ENCODE peak calls at places on chromosomes 6 and 20, in nine cellular contexts. D, M, A, F, T, I, O, R and P are unnamed samples.

GRCh38 chr6:88653936-88654335 is 309.5 kb downstream of the RNGTT start:
- DNase-seq in D (no peak), M (no peak), A (no peak), F (no peak), T (no peak), I (no peak), O (no peak), R (no peak), P (no peak)

GRCh38 chr6:89369009-89369408 is 16.5 kb upstream of the UBE2J1 start:
- DNase-seq in D (no peak), M (no peak), A (no peak), F (peak), T (no peak), I (no peak), O (no peak), R (peak), P (no peak)

GRCh38 chr6:73263570-73263909 is 544 bp upstream of the KHDC1 start:
- DNase-seq in D (no peak), M (no peak), A (no peak), F (no peak), T (no peak), I (peak), O (no peak), R (no peak), P (no peak)

GRCh38 chr20:53829706-53830521 is 236.3 kb upstream of the ZNF217 start:
- DNase-seq in D (no peak), M (no peak), A (no peak), F (no peak), T (no peak), I (peak), O (peak), R (peak), P (peak)

GRCh38 chr6:135346747-135347146 is 150.8 kb downstream of the AHI1 start:
- DNase-seq in D (no peak), M (no peak), A (no peak), F (no peak), T (no peak), I (peak), O (no peak), R (peak), P (no peak)

GRCh38 chr6:87808005-87808757 is 106.1 kb upstream of the AKIRIN2 start:
- DNase-seq in D (no peak), M (no peak), A (no peak), F (no peak), T (no peak), I (peak), O (peak), R (peak), P (no peak)

GRCh38 chr6:32627831-32628230 is 9.4 kb upstream of the HLA-DQA1 start:
- DNase-seq in D (peak), M (peak), A (no peak), F (no peak), T (no peak), I (peak), O (no peak), R (no peak), P (peak)

GRCh38 chr6:36594816-36595167 is 630 bp downstream of the SRSF3 start:
- DNase-seq in D (no peak), M (no peak), A (no peak), F (no peak), T (no peak), I (no peak), O (no peak), R (no peak), P (no peak)

GRCh38 chr6:31122803-31123706 is 2.8 kb upstream of the CDSN start:
- DNase-seq in D (no peak), M (no peak), A (peak), F (no peak), T (no peak), I (no peak), O (no peak), R (peak), P (no peak)